ENCODE peak calls at places on chromosomes 3 and 15, in seven cellular contexts. One of them, this sample, is unnamed.

GRCh38 chr3:149541091-149541491 is 66.6 kb downstream of the TM4SF4 start:
- DNase-seq in DND-41: no peak
- DNase-seq in fibroblast of the aortic adventitia: peak
- DNase-seq in body of pancreas: no peak
- DNase-seq in psoas muscle: no peak
- DNase-seq in mesendoderm: no peak
- DNase-seq in AG04450: no peak
- DNase-seq in this sample: no peak

GRCh38 chr3:11346416-11346815 is 74.2 kb downstream of the ATG7 start:
- DNase-seq in DND-41: no peak
- DNase-seq in fibroblast of the aortic adventitia: no peak
- DNase-seq in body of pancreas: no peak
- DNase-seq in psoas muscle: no peak
- DNase-seq in mesendoderm: no peak
- DNase-seq in AG04450: peak
- DNase-seq in this sample: no peak

GRCh38 chr3:126424039-126424717 is 29.5 kb downstream of the CFAP100 start:
- DNase-seq in DND-41: no peak
- DNase-seq in fibroblast of the aortic adventitia: no peak
- DNase-seq in body of pancreas: no peak
- DNase-seq in psoas muscle: no peak
- DNase-seq in mesendoderm: no peak
- DNase-seq in AG04450: no peak
- DNase-seq in this sample: no peak

GRCh38 chr3:12040902-12041301 is 36.7 kb downstream of the SYN2 start:
- DNase-seq in DND-41: no peak
- DNase-seq in fibroblast of the aortic adventitia: no peak
- DNase-seq in body of pancreas: no peak
- DNase-seq in psoas muscle: no peak
- DNase-seq in mesendoderm: no peak
- DNase-seq in AG04450: no peak
- DNase-seq in this sample: no peak

GRCh38 chr3:100782359-100782758 is 73.1 kb downstream of the TFG start:
- DNase-seq in DND-41: no peak
- DNase-seq in fibroblast of the aortic adventitia: no peak
- DNase-seq in body of pancreas: no peak
- DNase-seq in psoas muscle: no peak
- DNase-seq in mesendoderm: no peak
- DNase-seq in AG04450: no peak
- DNase-seq in this sample: no peak

GRCh38 chr15:57782731-57783130 is 76.2 kb downstream of the POLR2M start:
- DNase-seq in DND-41: no peak
- DNase-seq in fibroblast of the aortic adventitia: no peak
- DNase-seq in body of pancreas: no peak
- DNase-seq in psoas muscle: no peak
- DNase-seq in mesendoderm: no peak
- DNase-seq in AG04450: no peak
- DNase-seq in this sample: no peak

GRCh38 chr3:49411550-49411967 is 217 bp downstream of the RHOA start:
- DNase-seq in DND-41: peak
- DNase-seq in fibroblast of the aortic adventitia: no peak
- DNase-seq in body of pancreas: peak
- DNase-seq in psoas muscle: peak
- DNase-seq in mesendoderm: no peak
- DNase-seq in AG04450: no peak
- DNase-seq in this sample: no peak

GRCh38 chr15:29259233-29259632 is 10.4 kb downstream of the NSMCE3 start:
- DNase-seq in DND-41: no peak
- DNase-seq in fibroblast of the aortic adventitia: no peak
- DNase-seq in body of pancreas: no peak
- DNase-seq in psoas muscle: no peak
- DNase-seq in mesendoderm: peak
- DNase-seq in AG04450: no peak
- DNase-seq in this sample: no peak

GRCh38 chr15:72604794-72605193 is 49.7 kb upstream of the GOLGA6B start:
- DNase-seq in DND-41: no peak
- DNase-seq in fibroblast of the aortic adventitia: no peak
- DNase-seq in body of pancreas: no peak
- DNase-seq in psoas muscle: no peak
- DNase-seq in mesendoderm: peak
- DNase-seq in AG04450: no peak
- DNase-seq in this sample: no peak

GRCh38 chr3:16484216-16484615 is 29.3 kb downstream of the RFTN1 start:
- DNase-seq in DND-41: no peak
- DNase-seq in fibroblast of the aortic adventitia: peak
- DNase-seq in body of pancreas: peak
- DNase-seq in psoas muscle: no peak
- DNase-seq in mesendoderm: no peak
- DNase-seq in AG04450: peak
- DNase-seq in this sample: no peak

GRCh38 chr3:61117045-61117898 is 134.0 kb downstream of the FHIT start:
- DNase-seq in DND-41: no peak
- DNase-seq in fibroblast of the aortic adventitia: no peak
- DNase-seq in body of pancreas: no peak
- DNase-seq in psoas muscle: no peak
- DNase-seq in mesendoderm: no peak
- DNase-seq in AG04450: no peak
- DNase-seq in this sample: no peak

GRCh38 chr3:161035711-161036110 is 69.4 kb downstream of the B3GALNT1 start:
- DNase-seq in DND-41: no peak
- DNase-seq in fibroblast of the aortic adventitia: peak
- DNase-seq in body of pancreas: no peak
- DNase-seq in psoas muscle: no peak
- DNase-seq in mesendoderm: no peak
- DNase-seq in AG04450: no peak
- DNase-seq in this sample: no peak
- H3K4me3 ChIP-seq in DND-41: no peak
- H3K4me3 ChIP-seq in fibroblast of the aortic adventitia: no peak
- H3K4me3 ChIP-seq in body of pancreas: no peak
- H3K4me3 ChIP-seq in psoas muscle: no peak
- H3K4me3 ChIP-seq in mesendoderm: no peak
- H3K4me3 ChIP-seq in AG04450: no peak
- H3K4me3 ChIP-seq in this sample: no peak

GRCh38 chr3:122183521-122183892 is at the start of gene CASR:
- DNase-seq in DND-41: no peak
- DNase-seq in fibroblast of the aortic adventitia: no peak
- DNase-seq in body of pancreas: peak
- DNase-seq in psoas muscle: no peak
- DNase-seq in mesendoderm: peak
- DNase-seq in AG04450: no peak
- DNase-seq in this sample: no peak

GRCh38 chr3:122186372-122186771 is 2.9 kb downstream of the CASR start:
- DNase-seq in DND-41: no peak
- DNase-seq in fibroblast of the aortic adventitia: no peak
- DNase-seq in body of pancreas: no peak
- DNase-seq in psoas muscle: no peak
- DNase-seq in mesendoderm: no peak
- DNase-seq in AG04450: no peak
- DNase-seq in this sample: no peak

GRCh38 chr3:122188758-122189157 is 5.3 kb downstream of the CASR start:
- DNase-seq in DND-41: no peak
- DNase-seq in fibroblast of the aortic adventitia: no peak
- DNase-seq in body of pancreas: no peak
- DNase-seq in psoas muscle: no peak
- DNase-seq in mesendoderm: no peak
- DNase-seq in AG04450: no peak
- DNase-seq in this sample: no peak

GRCh38 chr3:122184591-122184929 is 1.1 kb downstream of the CASR start:
- DNase-seq in DND-41: no peak
- DNase-seq in fibroblast of the aortic adventitia: no peak
- DNase-seq in body of pancreas: no peak
- DNase-seq in psoas muscle: no peak
- DNase-seq in mesendoderm: peak
- DNase-seq in AG04450: no peak
- DNase-seq in this sample: no peak

DNA sequence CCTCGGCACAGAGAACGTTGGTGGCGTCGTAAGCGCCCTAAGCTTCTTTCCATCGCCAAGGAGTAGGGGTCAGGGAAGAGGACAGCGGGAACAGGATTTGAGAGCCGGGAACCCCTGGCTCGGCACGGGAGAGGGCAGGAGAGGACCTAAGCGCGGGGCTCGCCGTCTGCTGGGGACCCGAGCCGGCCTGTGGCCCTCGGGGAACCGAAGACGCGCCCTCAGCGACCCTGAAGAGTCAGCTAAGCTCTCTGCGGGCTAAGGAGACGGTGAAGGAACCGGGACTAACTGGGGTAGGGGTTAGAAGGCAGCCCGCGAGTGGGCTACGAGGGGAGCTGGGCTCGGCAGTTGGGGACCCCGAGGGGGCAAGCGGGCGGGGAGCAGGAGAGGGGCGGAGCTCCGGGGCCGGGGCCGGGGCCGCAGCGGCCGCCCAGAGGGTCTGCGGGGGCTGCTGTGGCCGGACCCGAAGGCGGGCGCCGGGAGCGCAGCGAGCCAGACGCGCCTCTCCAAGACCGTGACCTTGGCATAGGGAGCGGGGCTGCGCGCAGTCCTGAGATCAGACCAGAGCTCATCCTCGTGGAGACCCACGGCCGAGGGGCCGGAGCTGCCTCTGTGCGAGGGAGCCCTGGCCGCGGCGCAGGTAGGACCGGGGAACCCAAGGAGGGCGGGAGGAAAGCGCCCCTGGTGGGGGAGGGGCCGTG is 574 bp downstream of the CASR start:
- DNase-seq in DND-41: no peak
- DNase-seq in fibroblast of the aortic adventitia: no peak
- DNase-seq in body of pancreas: peak
- DNase-seq in psoas muscle: no peak
- DNase-seq in mesendoderm: peak
- DNase-seq in AG04450: no peak
- DNase-seq in this sample: no peak
- H3K4me3 ChIP-seq in DND-41: no peak
- H3K4me3 ChIP-seq in fibroblast of the aortic adventitia: no peak
- H3K4me3 ChIP-seq in body of pancreas: peak
- H3K4me3 ChIP-seq in psoas muscle: peak
- H3K4me3 ChIP-seq in mesendoderm: peak
- H3K4me3 ChIP-seq in AG04450: no peak
- H3K4me3 ChIP-seq in this sample: no peak

GRCh38 chr3:42653303-42653559 is 266 bp upstream of the ZBTB47 start:
- DNase-seq in DND-41: no peak
- DNase-seq in fibroblast of the aortic adventitia: no peak
- DNase-seq in body of pancreas: no peak
- DNase-seq in psoas muscle: no peak
- DNase-seq in mesendoderm: no peak
- DNase-seq in AG04450: no peak
- DNase-seq in this sample: no peak
- H3K4me3 ChIP-seq in DND-41: no peak
- H3K4me3 ChIP-seq in fibroblast of the aortic adventitia: peak
- H3K4me3 ChIP-seq in body of pancreas: no peak
- H3K4me3 ChIP-seq in psoas muscle: peak
- H3K4me3 ChIP-seq in mesendoderm: no peak
- H3K4me3 ChIP-seq in AG04450: peak
- H3K4me3 ChIP-seq in this sample: peak

GRCh38 chr3:134542287-134542686 is 56.4 kb downstream of the CEP63 start:
- DNase-seq in DND-41: no peak
- DNase-seq in fibroblast of the aortic adventitia: no peak
- DNase-seq in body of pancreas: no peak
- DNase-seq in psoas muscle: no peak
- DNase-seq in mesendoderm: peak
- DNase-seq in AG04450: no peak
- DNase-seq in this sample: no peak

GRCh38 chr3:134545818-134546217 is 60.0 kb downstream of the CEP63 start:
- DNase-seq in DND-41: no peak
- DNase-seq in fibroblast of the aortic adventitia: no peak
- DNase-seq in body of pancreas: no peak
- DNase-seq in psoas muscle: no peak
- DNase-seq in mesendoderm: no peak
- DNase-seq in AG04450: no peak
- DNase-seq in this sample: no peak

GRCh38 chr3:134544306-134544705 is 58.4 kb downstream of the CEP63 start:
- DNase-seq in DND-41: no peak
- DNase-seq in fibroblast of the aortic adventitia: no peak
- DNase-seq in body of pancreas: no peak
- DNase-seq in psoas muscle: no peak
- DNase-seq in mesendoderm: no peak
- DNase-seq in AG04450: no peak
- DNase-seq in this sample: no peak

GRCh38 chr3:134543113-134543512 is 57.3 kb downstream of the CEP63 start:
- DNase-seq in DND-41: no peak
- DNase-seq in fibroblast of the aortic adventitia: no peak
- DNase-seq in body of pancreas: no peak
- DNase-seq in psoas muscle: no peak
- DNase-seq in mesendoderm: no peak
- DNase-seq in AG04450: no peak
- DNase-seq in this sample: no peak
- H3K4me3 ChIP-seq in DND-41: no peak
- H3K4me3 ChIP-seq in fibroblast of the aortic adventitia: no peak
- H3K4me3 ChIP-seq in body of pancreas: no peak
- H3K4me3 ChIP-seq in psoas muscle: no peak
- H3K4me3 ChIP-seq in mesendoderm: no peak
- H3K4me3 ChIP-seq in AG04450: no peak
- H3K4me3 ChIP-seq in this sample: no peak

DNA sequence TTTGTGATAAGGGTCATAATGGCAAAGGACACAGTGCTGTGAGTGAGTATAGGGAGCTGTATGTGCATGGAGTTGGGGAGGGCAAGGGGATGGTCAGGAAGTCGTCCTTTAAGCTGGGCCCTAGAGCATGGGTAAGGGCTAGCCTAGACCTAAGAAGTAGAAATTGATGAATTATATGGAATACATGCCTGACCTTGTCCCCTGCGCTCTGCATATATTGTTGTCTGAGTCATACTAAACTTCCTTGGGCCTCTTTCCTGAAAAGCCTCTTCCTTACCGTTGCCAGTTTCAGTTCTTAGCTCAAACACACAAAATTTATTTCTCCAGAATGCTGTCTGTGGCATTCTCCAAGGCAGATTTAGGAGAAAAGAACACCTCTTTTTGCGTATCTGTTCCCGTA is 4.6 kb downstream of the SNRK start:
- DNase-seq in DND-41: no peak
- DNase-seq in fibroblast of the aortic adventitia: peak
- DNase-seq in body of pancreas: no peak
- DNase-seq in psoas muscle: no peak
- DNase-seq in mesendoderm: no peak
- DNase-seq in AG04450: no peak
- DNase-seq in this sample: no peak
- H3K4me3 ChIP-seq in DND-41: no peak
- H3K4me3 ChIP-seq in fibroblast of the aortic adventitia: no peak
- H3K4me3 ChIP-seq in body of pancreas: no peak
- H3K4me3 ChIP-seq in psoas muscle: peak
- H3K4me3 ChIP-seq in mesendoderm: no peak
- H3K4me3 ChIP-seq in AG04450: no peak
- H3K4me3 ChIP-seq in this sample: peak

DNA sequence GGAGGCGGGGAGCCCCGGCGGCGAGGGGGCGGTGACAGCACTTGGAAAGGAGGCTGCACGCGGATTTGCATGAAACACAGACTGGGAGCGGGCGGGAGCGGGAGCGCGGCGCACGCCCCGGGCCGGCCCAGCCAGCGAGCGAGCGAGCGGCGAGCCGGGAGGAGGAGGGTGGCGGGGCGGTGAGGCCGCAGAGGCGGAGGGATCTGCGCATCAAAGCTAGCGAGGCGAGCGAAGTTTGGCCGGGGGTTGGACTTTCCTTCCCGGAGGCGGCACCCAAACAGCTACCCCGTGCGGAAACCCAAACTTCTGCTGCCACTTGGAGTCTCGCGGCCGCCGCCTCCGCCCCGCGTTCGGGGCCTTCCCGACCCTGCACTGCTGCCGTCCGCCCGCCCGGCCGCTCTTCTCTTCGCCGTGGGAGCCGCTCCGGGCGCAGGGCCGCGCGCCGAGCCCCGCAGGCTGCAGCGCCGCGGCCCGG is at the start of gene SMAD3:
- DNase-seq in DND-41: peak
- DNase-seq in fibroblast of the aortic adventitia: peak
- DNase-seq in body of pancreas: peak
- DNase-seq in psoas muscle: peak
- DNase-seq in mesendoderm: peak
- DNase-seq in AG04450: peak
- DNase-seq in this sample: peak
- H3K4me3 ChIP-seq in DND-41: no peak
- H3K4me3 ChIP-seq in fibroblast of the aortic adventitia: peak
- H3K4me3 ChIP-seq in body of pancreas: peak
- H3K4me3 ChIP-seq in psoas muscle: peak
- H3K4me3 ChIP-seq in mesendoderm: peak
- H3K4me3 ChIP-seq in AG04450: peak
- H3K4me3 ChIP-seq in this sample: peak

GRCh38 chr3:24704496-24704895 is 209.8 kb upstream of the THRB start:
- DNase-seq in DND-41: no peak
- DNase-seq in fibroblast of the aortic adventitia: peak
- DNase-seq in body of pancreas: no peak
- DNase-seq in psoas muscle: no peak
- DNase-seq in mesendoderm: no peak
- DNase-seq in AG04450: no peak
- DNase-seq in this sample: no peak
- H3K4me3 ChIP-seq in DND-41: no peak
- H3K4me3 ChIP-seq in fibroblast of the aortic adventitia: no peak
- H3K4me3 ChIP-seq in body of pancreas: no peak
- H3K4me3 ChIP-seq in psoas muscle: no peak
- H3K4me3 ChIP-seq in mesendoderm: no peak
- H3K4me3 ChIP-seq in AG04450: no peak
- H3K4me3 ChIP-seq in this sample: no peak